ENCODE peak calls at places on chromosome 2, in four cellular contexts. G is SK-N-SH, B is H1, Z is K562. F is an unnamed sample.

GRCh38 chr2:99088017-99088416 is 53.5 kb upstream of the C2orf15 start:
- DNase-seq in Z (no peak), G (no peak), B (no peak), F (no peak)

GRCh38 chr2:12412898-12413305 is 303.8 kb upstream of the TRIB2 start:
- DNase-seq in G (peak), B (no peak), Z (no peak), F (peak)

GRCh38 chr2:97870396-97870843 is 125.3 kb downstream of the TMEM131 start:
- DNase-seq in G (no peak), B (no peak), Z (peak), F (peak)

GRCh38 chr2:83459456-83459855 is 999.6 kb downstream of the SUCLG1 start:
- DNase-seq in G (no peak), Z (no peak), B (no peak), F (no peak)

GRCh38 chr2:28713582-28714292 is 37.9 kb upstream of the PPP1CB start:
- DNase-seq in B (no peak), Z (peak), G (no peak), F (no peak)

GRCh38 chr2:191499874-191500565 is 177.9 kb upstream of the NABP1 start:
- DNase-seq in Z (no peak), G (peak), B (no peak), F (no peak)

GRCh38 chr2:190137561-190137960 is 75.0 kb upstream of the MSTN start:
- DNase-seq in G (no peak), Z (no peak), B (no peak), F (no peak)

GRCh38 chr2:191189112-191189635 is 38.4 kb upstream of the STAT4 start:
- DNase-seq in G (no peak), B (no peak), Z (no peak), F (no peak)

GRCh38 chr2:501130-501529 is 176.1 kb downstream of the TMEM18 start:
- DNase-seq in G (peak), B (no peak), Z (peak), F (no peak)

GRCh38 chr2:227703280-227703732 is 14.5 kb downstream of the SLC19A3 start:
- DNase-seq in Z (no peak), B (peak), G (no peak), F (no peak)

DNA sequence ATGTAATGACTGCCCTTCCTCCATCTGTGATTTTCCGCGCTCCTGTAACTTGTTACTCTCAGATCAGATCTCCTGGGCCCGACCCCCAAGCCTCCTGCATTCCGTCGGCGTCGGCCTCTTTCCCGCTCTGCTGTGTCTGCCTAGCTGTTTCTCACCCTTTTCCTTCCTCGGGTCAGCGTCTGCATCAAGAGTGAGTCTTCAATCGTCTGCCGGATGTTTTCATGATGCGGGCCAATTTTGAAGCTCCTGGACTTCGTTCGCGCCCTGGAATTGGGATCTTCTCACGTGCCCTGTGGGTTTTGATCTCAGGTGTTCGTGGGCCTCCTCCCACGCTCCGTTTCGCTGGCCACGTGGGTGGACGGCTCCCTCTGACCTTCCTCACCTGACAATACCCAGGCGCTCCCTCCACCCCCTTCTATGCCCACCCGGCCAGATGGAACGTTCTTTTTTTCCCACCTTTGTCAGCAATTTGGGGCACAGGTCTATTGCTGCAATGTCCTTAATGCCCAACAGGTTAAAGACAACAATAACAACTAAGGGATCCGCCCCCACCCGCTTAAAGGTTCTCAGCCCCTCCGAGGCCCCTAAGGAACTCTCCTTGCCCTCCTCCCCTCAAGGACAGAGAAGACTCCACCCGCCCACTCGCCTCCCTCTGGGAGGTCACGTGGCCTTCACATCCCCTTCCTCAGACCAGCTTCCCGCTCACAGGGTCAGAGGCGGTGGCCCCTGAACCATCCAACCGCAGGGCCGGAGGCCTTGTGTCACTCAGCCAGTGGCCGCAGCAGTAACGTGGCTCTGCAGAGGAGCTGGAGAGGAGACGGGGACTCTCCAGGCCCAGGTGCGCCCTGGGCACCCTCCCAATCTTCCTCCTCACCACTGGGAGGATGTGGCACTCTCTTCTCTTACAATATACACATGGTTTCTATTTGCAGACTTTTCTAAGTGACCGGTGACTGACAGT is 161.4 kb downstream of the TWIST2 start:
- DNase-seq in B (no peak), G (no peak), Z (no peak), F (no peak)
- TF ChIP-seq MAX in B (peak), G (no peak), Z (no peak), F (no peak)

GRCh38 chr2:25420820-25421237 is 79.1 kb upstream of the DNMT3A start:
- DNase-seq in B (no peak), G (no peak), Z (no peak), F (peak)
- TF ChIP-seq NRF1 in B (no peak), G (no peak), Z (no peak), F (no peak)

DNA sequence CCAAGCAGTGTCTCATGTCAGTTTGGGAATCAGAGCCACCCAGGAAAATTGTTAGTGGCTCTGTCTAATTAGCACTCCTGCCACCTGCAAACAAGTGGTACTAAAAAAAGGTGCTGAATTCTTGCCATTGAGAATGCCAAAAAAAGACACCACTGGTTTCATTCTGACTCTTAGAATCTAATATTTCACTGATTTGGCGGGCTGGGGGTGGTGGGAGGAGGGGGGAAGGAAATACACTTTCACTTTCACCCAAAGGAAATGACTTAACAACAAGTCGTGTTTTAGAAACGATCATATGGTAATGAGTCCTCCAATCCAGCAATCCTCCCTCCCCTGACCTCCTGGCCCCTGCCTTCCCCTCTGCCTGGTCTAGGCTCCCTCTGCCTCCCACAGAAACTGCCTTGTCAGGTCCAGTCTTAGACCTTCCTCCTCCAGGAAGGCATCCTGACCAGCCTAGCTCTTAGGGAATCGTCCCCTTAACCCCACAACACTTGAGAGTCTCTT is 4.4 kb upstream of the KLHL29 start:
- DNase-seq in G (no peak), Z (no peak), B (no peak), F (peak)
- TF ChIP-seq MAX in G (no peak), Z (no peak), B (no peak), F (no peak)

DNA sequence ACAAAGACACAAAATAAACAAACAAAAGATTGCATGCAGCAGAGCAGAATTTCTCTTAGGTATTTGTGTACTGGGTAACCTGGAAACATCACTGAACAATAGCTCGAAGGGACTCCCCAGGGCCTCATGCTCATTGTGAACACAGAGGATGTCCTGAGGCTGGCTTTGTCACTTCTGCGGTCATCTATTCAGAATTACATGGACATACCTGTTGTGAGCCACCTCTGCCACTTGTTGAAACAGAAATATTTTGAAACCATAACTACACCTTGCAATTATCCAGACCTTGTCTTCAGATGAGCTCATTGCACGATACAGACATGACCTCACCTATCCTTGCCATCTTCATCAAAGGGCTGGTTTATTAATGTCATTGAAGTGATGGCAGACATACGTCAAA is 23.4 kb upstream of the CREG2 start:
- DNase-seq in G (no peak), Z (no peak), B (no peak), F (no peak)
- TF ChIP-seq NRF1 in G (no peak), Z (no peak), B (no peak), F (no peak)

DNA sequence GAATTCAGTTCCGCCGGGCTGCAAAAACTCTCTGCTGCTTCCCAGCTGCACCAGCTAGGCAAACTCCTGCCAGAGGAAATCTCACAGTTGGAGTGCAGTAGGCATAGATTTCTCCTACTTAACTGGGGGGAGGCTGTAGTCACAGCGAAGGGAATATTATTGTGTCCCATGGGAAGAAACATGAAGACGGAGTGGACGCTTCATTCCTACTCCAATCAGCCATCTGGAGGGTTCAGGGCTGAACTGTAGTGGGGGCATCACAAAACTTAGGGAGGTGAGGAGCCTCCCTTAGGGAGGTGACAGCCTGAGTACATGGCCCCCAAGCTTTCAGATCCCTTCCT is 19.7 kb upstream of the CYP1B1 start:
- DNase-seq in G (no peak), Z (no peak), B (no peak), F (no peak)
- TF ChIP-seq MAX in G (no peak), Z (no peak), B (no peak), F (no peak)

F was measured in GM12878.